ENCODE peak calls at places on chromosome 17, in six cellular contexts. J is transverse colon, C is A549, L is ovary, W is tibial nerve, T is stomach. H is an unnamed sample.

GRCh38 chr17:42407289-42407836 is 15.7 kb downstream of the CAVIN1 start:
- DNase-seq in W (peak), T (peak), L (peak), J (peak), C (peak), H (peak)

GRCh38 chr17:694239-694638 is 20.4 kb downstream of the VPS53 start:
- DNase-seq in C (peak), J (no peak), T (no peak), L (no peak), W (no peak), H (no peak)

GRCh38 chr17:48484850-48485249 is 46.0 kb downstream of the HOXB1 start:
- DNase-seq in T (no peak), J (no peak), C (peak), W (no peak), L (no peak), H (no peak)

GRCh38 chr17:1686086-1686485 is 1.4 kb upstream of the PRPF8 start:
- DNase-seq in C (no peak), J (no peak), T (no peak), W (no peak), L (no peak), H (no peak)

GRCh38 chr17:80028030-80028429 is 7.6 kb downstream of the TBC1D16 start:
- DNase-seq in C (no peak), J (no peak), W (no peak), L (no peak), T (no peak), H (no peak)

GRCh38 chr17:47959825-47960655 is 2.4 kb upstream of the PRR15L start:
- DNase-seq in C (no peak), T (peak), J (peak), W (no peak), L (no peak), H (no peak)

GRCh38 chr17:82872591-82873520 is 33.0 kb upstream of the ZNF750 start:
- DNase-seq in J (no peak), W (no peak), L (no peak), C (no peak), T (no peak), H (peak)

GRCh38 chr17:42387663-42388380 is 420 bp downstream of the STAT3 start:
- DNase-seq in J (peak), W (no peak), C (no peak), L (peak), T (peak), H (peak)

GRCh38 chr17:13561606-13562270 is 40.0 kb downstream of the HS3ST3A1 start:
- DNase-seq in T (no peak), W (no peak), L (peak), J (peak), C (peak), H (no peak)

GRCh38 chr17:7439462-7440112 is at the start of gene FGF11:
- DNase-seq in C (no peak), T (no peak), W (no peak), J (no peak), L (no peak), H (no peak)

GRCh38 chr17:56887552-56888467 is 26.0 kb downstream of the TRIM25 start:
- DNase-seq in T (peak), J (peak), C (no peak), W (no peak), L (no peak), H (no peak)

GRCh38 chr17:78475211-78475610 is 96.8 kb downstream of the PGS1 start:
- DNase-seq in W (no peak), C (no peak), L (no peak), J (no peak), T (no peak), H (no peak)

GRCh38 chr17:78875738-78876597 is 27.0 kb downstream of the CEP295NL start:
- DNase-seq in J (no peak), T (no peak), W (no peak), L (no peak), C (no peak), H (no peak)

GRCh38 chr17:43667506-43668438 is 6.0 kb upstream of the MEOX1 start:
- DNase-seq in T (no peak), C (no peak), J (no peak), L (no peak), W (no peak), H (no peak)

GRCh38 chr17:5299383-5299782 is 17.3 kb downstream of the RABEP1 start:
- DNase-seq in C (no peak), W (no peak), L (no peak), J (no peak), T (no peak), H (no peak)

GRCh38 chr17:80446645-80447405 is 29.6 kb downstream of the NPTX1 start:
- DNase-seq in C (no peak), T (no peak), J (no peak), W (no peak), L (no peak), H (no peak)

GRCh38 chr17:14553847-14554246 is 253.0 kb downstream of the HS3ST3B1 start:
- DNase-seq in C (peak), L (no peak), T (no peak), J (no peak), W (no peak), H (no peak)

GRCh38 chr17:78947235-78948153 is 22.3 kb upstream of the TIMP2 start:
- DNase-seq in T (peak), J (no peak), L (peak), W (no peak), C (no peak), H (no peak)

GRCh38 chr17:43655702-43656275 is 5.9 kb downstream of the MEOX1 start:
- DNase-seq in L (no peak), J (no peak), W (no peak), T (no peak), C (no peak), H (no peak)

GRCh38 chr17:77088455-77089117 is 52.2 kb upstream of the SEC14L1 start:
- DNase-seq in J (peak), L (peak), W (peak), T (peak), C (peak), H (peak)
- TF ChIP-seq CTCF in J (peak), L (peak), W (peak), T (peak), C (peak), H (peak)

GRCh38 chr17:72591500-72592241 is 470.9 kb downstream of the SOX9 start:
- DNase-seq in W (no peak), L (no peak), T (no peak), C (no peak), J (no peak), H (no peak)
- TF ChIP-seq EP300 in W (peak), L (no peak), T (no peak), C (no peak), J (no peak), H (no peak)

DNA sequence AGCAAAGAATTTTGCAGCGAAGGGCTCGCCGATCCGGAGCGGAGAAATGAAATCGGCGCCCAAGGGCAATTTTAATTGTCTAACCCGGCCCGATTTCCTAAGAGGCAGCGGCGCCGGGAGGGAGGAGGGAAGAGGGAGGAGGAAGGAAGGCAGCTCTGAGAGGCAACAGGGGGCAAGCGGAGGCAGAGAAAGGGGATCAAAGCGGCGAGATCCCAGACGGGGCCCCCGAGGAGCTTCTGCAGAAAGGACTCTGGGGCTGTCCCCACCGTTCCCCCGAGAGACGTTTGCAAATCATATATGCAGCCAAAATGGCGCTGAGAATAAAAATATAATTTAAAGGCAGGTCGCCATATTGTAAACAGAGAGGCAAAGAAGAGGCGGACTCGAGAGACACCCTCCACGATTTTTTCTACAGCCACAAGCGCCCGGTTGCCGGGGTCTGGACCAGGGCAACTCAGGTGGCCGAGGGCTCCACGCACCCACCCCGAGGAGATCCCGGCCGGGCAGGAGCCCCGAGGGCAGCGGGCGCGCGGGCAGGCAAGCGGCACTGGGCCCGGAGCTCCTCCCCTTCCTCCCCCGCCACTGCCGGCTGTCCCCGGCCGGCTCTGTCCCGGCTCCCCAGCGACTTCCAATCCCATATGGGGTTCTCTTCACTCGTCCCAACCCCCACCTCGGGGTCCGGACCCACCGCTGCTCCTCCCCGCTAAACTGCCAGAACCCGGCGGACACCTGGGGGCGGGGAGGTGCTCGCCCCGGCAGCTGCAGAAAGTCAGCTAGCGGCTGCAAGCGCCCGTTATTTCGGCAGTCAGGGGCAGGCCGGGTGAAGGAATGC is 1.9 kb downstream of the PHF12 start:
- DNase-seq in L (peak), C (peak), T (peak), J (peak), W (no peak), H (peak)
- TF ChIP-seq POLR2A in L (no peak), C (peak), T (no peak), J (peak), W (peak), H (no peak)

GRCh38 chr17:40122466-40122943 is 734 bp downstream of the MSL1 start:
- DNase-seq in W (no peak), C (peak), L (peak), J (peak), T (no peak), H (peak)
- TF ChIP-seq CTCF in W (no peak), C (peak), L (peak), J (peak), T (no peak), H (no peak)

GRCh38 chr17:74203439-74204240 is at the start of gene RPL38:
- DNase-seq in T (peak), J (peak), W (peak), C (peak), L (peak), H (peak)
- TF ChIP-seq EP300 in T (no peak), J (no peak), W (peak), C (peak), L (no peak), H (peak)

GRCh38 chr17:16934836-16935235 is 37.1 kb downstream of the TNFRSF13B start:
- DNase-seq in W (no peak), C (no peak), J (no peak), T (no peak), L (no peak), H (peak)
- TF ChIP-seq POLR2A in W (no peak), C (no peak), J (no peak), T (no peak), L (no peak), H (no peak)

DNA sequence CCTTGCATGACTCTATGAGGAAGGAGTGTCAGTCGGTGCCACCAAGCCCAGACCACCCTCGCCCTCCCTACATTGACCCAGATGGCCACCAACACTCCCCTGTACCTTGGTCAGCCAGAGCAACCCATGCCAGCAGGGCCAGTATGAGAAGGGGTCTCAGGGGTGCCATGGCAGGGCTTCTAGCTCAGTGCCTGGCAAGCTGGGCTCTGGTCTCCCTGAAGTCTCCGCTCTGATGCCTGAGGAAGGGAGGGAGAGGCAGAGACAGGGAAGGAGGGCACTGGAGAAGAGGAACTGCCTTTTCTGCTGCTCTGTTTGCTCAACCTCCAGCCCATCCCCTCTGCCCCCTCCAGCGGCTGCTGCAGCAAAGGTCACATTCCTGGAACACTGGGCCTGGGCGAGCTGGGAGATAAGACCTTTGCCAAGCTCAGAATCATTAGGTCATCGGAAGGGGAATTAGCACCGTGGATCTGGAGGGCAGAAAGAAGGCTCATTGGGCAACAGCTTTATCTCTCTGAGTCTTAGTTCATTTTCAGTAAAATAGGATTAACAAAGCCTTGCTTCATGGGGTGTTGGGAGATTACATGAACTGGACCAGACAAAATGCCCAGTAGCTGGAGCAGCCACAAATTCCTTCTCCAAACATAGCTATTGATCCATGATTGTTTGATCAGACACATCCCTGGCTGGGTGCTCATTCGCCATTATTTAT is at the start of gene VTN:
- DNase-seq in C (peak), W (no peak), L (no peak), T (peak), J (no peak), H (no peak)
- TF ChIP-seq CTCF in C (no peak), W (no peak), L (no peak), T (no peak), J (no peak), H (no peak)

GRCh38 chr17:49646391-49647255 is 31.3 kb downstream of the SPOP start:
- DNase-seq in L (no peak), W (no peak), C (peak), J (peak), T (no peak), H (peak)
- TF ChIP-seq EP300 in L (no peak), W (peak), C (no peak), J (peak), T (no peak), H (peak)

GRCh38 chr17:81558941-81559806 is 7.0 kb upstream of the FAAP100 start:
- DNase-seq in C (peak), L (no peak), T (no peak), J (no peak), W (no peak), H (no peak)
- TF ChIP-seq POLR2A in C (no peak), L (no peak), T (no peak), J (no peak), W (no peak), H (no peak)

H was measured in sigmoid colon.